ENCODE peak calls at places on chromosome 4, in seven cellular contexts. O is heart right ventricle, Q is upper lobe of right lung, W is breast epithelium, L is endothelial cell of umbilical vein, G is thyroid gland, A is fibroblast of lung. T is an unnamed sample.

GRCh38 chr4:109051054-109051453 is 251.4 kb downstream of the COL25A1 start:
- DNase-seq in O (no peak), Q (no peak), W (no peak), L (no peak), G (no peak), A (no peak), T (no peak)

GRCh38 chr4:107279729-107280128 is 243.6 kb upstream of the DKK2 start:
- DNase-seq in O (no peak), Q (no peak), W (no peak), L (peak; percentile 60), G (no peak), A (peak; percentile 80), T (no peak)

GRCh38 chr4:186137193-186137792 is 32.8 kb downstream of the FAM149A start:
- DNase-seq in O (no peak), Q (no peak), W (no peak), L (peak; percentile 15), G (no peak), A (peak; percentile 14), T (no peak)

GRCh38 chr4:87882861-87883260 is 50.1 kb downstream of the MEPE start:
- DNase-seq in O (no peak), Q (no peak), W (no peak), L (peak; percentile 22), G (no peak), A (peak; percentile 67), T (no peak)

GRCh38 chr4:21802406-21802805 is 146.2 kb downstream of the KCNIP4 start:
- DNase-seq in O (no peak), Q (no peak), W (no peak), L (peak; percentile 89), G (no peak), A (peak; percentile 84), T (no peak)

GRCh38 chr4:86977621-86978184 is 42.9 kb downstream of the AFF1 start:
- DNase-seq in O (no peak), Q (no peak), W (no peak), L (peak; percentile 94), G (peak; percentile 37), A (peak; percentile 83), T (no peak)

GRCh38 chr4:156536661-156537060 is 434.9 kb downstream of the PDGFC start:
- DNase-seq in O (no peak), Q (no peak), W (no peak), L (no peak), G (no peak), A (peak; percentile 72), T (no peak)

GRCh38 chr4:5780831-5781480 is 70.0 kb downstream of the EVC start:
- DNase-seq in O (no peak), Q (peak; percentile 19), W (no peak), L (no peak), G (no peak), A (peak; percentile 52), T (no peak)

GRCh38 chr4:145760176-145760575 is 80.2 kb downstream of the C4orf51 start:
- DNase-seq in O (no peak), Q (no peak), W (no peak), L (no peak), G (no peak), A (no peak), T (no peak)

GRCh38 chr4:168923526-168924194 is 86.4 kb downstream of the CBR4 start:
- DNase-seq in O (no peak), Q (no peak), W (no peak), L (peak; percentile 67), G (peak; percentile 54), A (peak; percentile 73), T (peak; percentile 57)

GRCh38 chr4:24089831-24090531 is 200.1 kb upstream of the PPARGC1A start:
- DNase-seq in O (no peak), Q (no peak), W (no peak), L (no peak), G (no peak), A (peak; percentile 50), T (no peak)

GRCh38 chr4:6470502-6471302 is 1.7 kb downstream of the PPP2R2C start:
- DNase-seq in O (peak; percentile 68), Q (peak; percentile 66), W (peak; percentile 54), L (peak; percentile 12), G (peak; percentile 16), A (peak; percentile 41), T (no peak)

GRCh38 chr4:6278801-6279197 is 9.1 kb downstream of the WFS1 start:
- DNase-seq in O (peak; percentile 54), Q (no peak), W (no peak), L (peak; percentile 96), G (no peak), A (peak; percentile 79), T (no peak)

GRCh38 chr4:163107754-163108153 is 58.9 kb downstream of the NAF1 start:
- DNase-seq in O (no peak), Q (no peak), W (no peak), L (peak; percentile 63), G (no peak), A (peak; percentile 10), T (no peak)

GRCh38 chr4:83054928-83055327 is 19.9 kb downstream of the COPS4 start:
- DNase-seq in O (no peak), Q (no peak), W (no peak), L (peak; percentile 40), G (no peak), A (peak; percentile 13), T (no peak)
- TF ChIP-seq CTCF in O (no peak), Q (peak; percentile 25), W (no peak), L (peak; percentile 17), G (peak; percentile 18), A (no peak), T (no peak)

DNA sequence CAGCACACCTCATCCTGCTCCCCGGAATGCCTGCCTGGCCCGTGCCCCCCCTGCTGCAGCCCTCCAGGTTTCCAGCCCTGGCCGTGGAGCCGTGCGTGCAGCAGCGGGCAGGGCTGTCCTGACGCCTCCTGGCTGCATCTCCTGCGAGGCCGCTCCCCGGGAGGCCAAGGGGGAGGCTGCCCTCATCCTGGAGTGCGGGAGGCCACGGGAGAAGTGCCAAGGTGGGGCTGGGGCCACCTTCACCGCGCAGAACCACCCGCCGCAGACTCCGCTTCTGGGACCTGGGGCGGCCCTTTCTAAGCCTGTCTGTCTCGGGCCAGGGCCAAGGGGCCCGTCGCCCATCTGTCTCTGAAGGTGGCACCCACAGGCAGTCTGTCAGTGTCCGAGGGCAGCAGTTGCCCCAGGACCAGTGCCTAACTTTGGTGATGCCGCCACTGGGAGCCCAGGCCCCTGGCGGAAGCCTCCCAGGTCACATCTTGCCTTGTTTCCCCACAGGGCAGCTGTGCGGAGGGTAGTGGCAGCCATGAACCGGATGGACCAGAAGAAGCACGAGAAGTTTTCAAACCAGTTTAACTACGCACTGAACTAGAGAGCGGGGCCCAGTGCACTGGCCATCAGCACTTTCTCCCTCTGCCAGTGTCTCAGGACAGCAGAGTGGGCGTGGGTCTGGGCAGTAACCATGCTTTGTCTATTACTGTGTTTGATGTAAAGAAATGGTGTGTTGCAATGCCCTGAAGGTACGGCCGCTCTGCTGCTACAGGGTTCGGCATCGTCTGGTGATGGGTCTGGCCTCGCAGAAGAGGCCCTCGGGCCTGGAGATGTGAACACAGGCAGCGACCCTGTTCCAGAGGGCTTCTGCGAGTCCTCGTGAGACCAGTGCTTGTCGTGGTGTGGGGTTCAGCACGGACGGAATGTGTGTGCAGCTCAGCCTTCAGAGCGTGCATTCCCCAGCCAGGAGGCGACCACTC is 20.6 kb downstream of the NKX1-1 start:
- DNase-seq in O (peak; percentile 6), Q (peak; percentile 42), W (peak; percentile 43), L (no peak), G (no peak), A (no peak), T (peak; percentile 35)
- H3K27ac ChIP-seq in O (no peak overlapping the region), Q (no peak overlapping the region), W (no peak overlapping the region), L (no peak overlapping the region), G (no peak overlapping the region), A (no peak overlapping the region), T (no peak overlapping the region)

GRCh38 chr4:165462009-165462408 is 83.2 kb downstream of the CPE start:
- DNase-seq in O (no peak), Q (no peak), W (no peak), L (no peak), G (no peak), A (no peak), T (no peak)
- H3K36me3 ChIP-seq in O (no peaks in the 10 kb centered on the region), Q (no peaks in the 10 kb centered on the region), W (no peaks in the 10 kb centered on the region), L (no peaks in the 10 kb centered on the region), G (no peaks in the 10 kb centered on the region), A (no peaks in the 10 kb centered on the region), T (no peaks in the 10 kb centered on the region)

DNA sequence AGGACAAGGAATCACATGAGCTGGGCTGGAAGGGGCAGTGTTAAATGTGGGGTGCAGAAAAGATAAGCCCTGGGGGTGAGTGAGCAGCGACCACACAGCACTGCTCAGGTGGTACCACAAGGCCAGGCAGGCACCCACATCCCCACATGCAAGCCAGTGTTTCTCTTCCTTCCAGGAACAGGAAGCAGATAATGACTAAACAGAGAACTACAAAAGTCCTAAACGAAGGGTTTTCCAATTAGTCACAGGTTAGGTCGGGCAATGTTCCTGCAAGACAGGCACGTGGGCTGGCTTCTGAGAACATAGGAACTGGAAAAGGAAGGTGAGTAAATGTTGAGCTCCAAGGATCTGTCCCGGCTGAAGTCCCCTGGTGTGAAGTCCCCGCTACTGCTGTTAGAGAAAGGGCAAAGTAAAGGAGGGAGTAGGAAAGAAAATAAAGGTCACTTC is 19.5 kb downstream of the RELL1 start:
- DNase-seq in O (no peak), Q (no peak), W (no peak), L (peak; percentile 96), G (no peak), A (peak; percentile 94), T (no peak)
- TF ChIP-seq CTCF in O (no peak), Q (peak; percentile 9), W (peak; percentile 29), L (peak; percentile 26), G (no peak), A (no peak), T (no peak)

T was measured in pancreas.